ENCODE peak calls at places on chromosome 20, in six cellular contexts. One of them, this sample, is unnamed.
A peak's percentile ranks its signal among the peaks of the same experiment; 100 is the strongest.

GRCh38 chr20:57650266-57650665 is 30.0 kb upstream of the ZBP1 start:
- DNase-seq in stimulated activated effector memory CD8-positive, alpha-beta T cell treated with anti-CD3 and anti-CD28 coated beads, Interleukin-12 subunit alpha, Interleukin-12 subunit beta, amount 100 ng/mL, for 72 hours: no peak
- DNase-seq in EL: no peak
- DNase-seq in NCI-H1105 treated with DMSO at 0.1 percent for 48 hours: no peak
- DNase-seq in stimulated activated naive CD8-positive, alpha-beta T cell treated with anti-CD3 and anti-CD28 coated beads, Interleukin-15, amount 100 ng/mL, for 72 hours: no peak
- DNase-seq in stromal cell of bone marrow: no peak
- DNase-seq in this sample: no peak

GRCh38 chr20:37319120-37319717 is 26.7 kb upstream of the SRC start:
- DNase-seq in stimulated activated effector memory CD8-positive, alpha-beta T cell treated with anti-CD3 and anti-CD28 coated beads, Interleukin-12 subunit alpha, Interleukin-12 subunit beta, amount 100 ng/mL, for 72 hours: no peak
- DNase-seq in EL: peak; percentile 59
- DNase-seq in NCI-H1105 treated with DMSO at 0.1 percent for 48 hours: no peak
- DNase-seq in stimulated activated naive CD8-positive, alpha-beta T cell treated with anti-CD3 and anti-CD28 coated beads, Interleukin-15, amount 100 ng/mL, for 72 hours: no peak
- DNase-seq in stromal cell of bone marrow: no peak
- DNase-seq in this sample: no peak

GRCh38 chr20:36847009-36847709 is 28.8 kb upstream of the TLDC2 start:
- DNase-seq in stimulated activated effector memory CD8-positive, alpha-beta T cell treated with anti-CD3 and anti-CD28 coated beads, Interleukin-12 subunit alpha, Interleukin-12 subunit beta, amount 100 ng/mL, for 72 hours: no peak
- DNase-seq in EL: peak; percentile 89
- DNase-seq in NCI-H1105 treated with DMSO at 0.1 percent for 48 hours: no peak
- DNase-seq in stimulated activated naive CD8-positive, alpha-beta T cell treated with anti-CD3 and anti-CD28 coated beads, Interleukin-15, amount 100 ng/mL, for 72 hours: no peak
- DNase-seq in stromal cell of bone marrow: peak; percentile 85
- DNase-seq in this sample: no peak

GRCh38 chr20:62063601-62063980 is 2.1 kb downstream of the TAF4 start:
- DNase-seq in stimulated activated effector memory CD8-positive, alpha-beta T cell treated with anti-CD3 and anti-CD28 coated beads, Interleukin-12 subunit alpha, Interleukin-12 subunit beta, amount 100 ng/mL, for 72 hours: no peak
- DNase-seq in EL: no peak
- DNase-seq in NCI-H1105 treated with DMSO at 0.1 percent for 48 hours: no peak
- DNase-seq in stimulated activated naive CD8-positive, alpha-beta T cell treated with anti-CD3 and anti-CD28 coated beads, Interleukin-15, amount 100 ng/mL, for 72 hours: no peak
- DNase-seq in stromal cell of bone marrow: no peak
- DNase-seq in this sample: no peak

GRCh38 chr20:49397525-49397924 is 84.9 kb downstream of the KCNB1 start:
- DNase-seq in stimulated activated effector memory CD8-positive, alpha-beta T cell treated with anti-CD3 and anti-CD28 coated beads, Interleukin-12 subunit alpha, Interleukin-12 subunit beta, amount 100 ng/mL, for 72 hours: no peak
- DNase-seq in EL: peak; percentile 86
- DNase-seq in NCI-H1105 treated with DMSO at 0.1 percent for 48 hours: no peak
- DNase-seq in stimulated activated naive CD8-positive, alpha-beta T cell treated with anti-CD3 and anti-CD28 coated beads, Interleukin-15, amount 100 ng/mL, for 72 hours: no peak
- DNase-seq in stromal cell of bone marrow: peak; percentile 51
- DNase-seq in this sample: no peak

GRCh38 chr20:4067600-4068261 is 52.4 kb upstream of the RNF24 start:
- DNase-seq in stimulated activated effector memory CD8-positive, alpha-beta T cell treated with anti-CD3 and anti-CD28 coated beads, Interleukin-12 subunit alpha, Interleukin-12 subunit beta, amount 100 ng/mL, for 72 hours: no peak
- DNase-seq in EL: peak; percentile 91
- DNase-seq in NCI-H1105 treated with DMSO at 0.1 percent for 48 hours: no peak
- DNase-seq in stimulated activated naive CD8-positive, alpha-beta T cell treated with anti-CD3 and anti-CD28 coated beads, Interleukin-15, amount 100 ng/mL, for 72 hours: no peak
- DNase-seq in stromal cell of bone marrow: peak; percentile 82
- DNase-seq in this sample: no peak

GRCh38 chr20:3925899-3926638 is 36.9 kb downstream of the PANK2 start:
- DNase-seq in stimulated activated effector memory CD8-positive, alpha-beta T cell treated with anti-CD3 and anti-CD28 coated beads, Interleukin-12 subunit alpha, Interleukin-12 subunit beta, amount 100 ng/mL, for 72 hours: no peak
- DNase-seq in EL: no peak
- DNase-seq in NCI-H1105 treated with DMSO at 0.1 percent for 48 hours: no peak
- DNase-seq in stimulated activated naive CD8-positive, alpha-beta T cell treated with anti-CD3 and anti-CD28 coated beads, Interleukin-15, amount 100 ng/mL, for 72 hours: no peak
- DNase-seq in stromal cell of bone marrow: no peak
- DNase-seq in this sample: no peak

GRCh38 chr20:60638430-60639098 is 613.5 kb upstream of the CDH4 start:
- DNase-seq in stimulated activated effector memory CD8-positive, alpha-beta T cell treated with anti-CD3 and anti-CD28 coated beads, Interleukin-12 subunit alpha, Interleukin-12 subunit beta, amount 100 ng/mL, for 72 hours: no peak
- DNase-seq in EL: no peak
- DNase-seq in NCI-H1105 treated with DMSO at 0.1 percent for 48 hours: no peak
- DNase-seq in stimulated activated naive CD8-positive, alpha-beta T cell treated with anti-CD3 and anti-CD28 coated beads, Interleukin-15, amount 100 ng/mL, for 72 hours: no peak
- DNase-seq in stromal cell of bone marrow: no peak
- DNase-seq in this sample: no peak

GRCh38 chr20:38791940-38792339 is 13.6 kb upstream of the PPP1R16B start:
- DNase-seq in stimulated activated effector memory CD8-positive, alpha-beta T cell treated with anti-CD3 and anti-CD28 coated beads, Interleukin-12 subunit alpha, Interleukin-12 subunit beta, amount 100 ng/mL, for 72 hours: no peak
- DNase-seq in EL: no peak
- DNase-seq in NCI-H1105 treated with DMSO at 0.1 percent for 48 hours: no peak
- DNase-seq in stimulated activated naive CD8-positive, alpha-beta T cell treated with anti-CD3 and anti-CD28 coated beads, Interleukin-15, amount 100 ng/mL, for 72 hours: no peak
- DNase-seq in stromal cell of bone marrow: no peak
- DNase-seq in this sample: no peak

GRCh38 chr20:36181934-36182603 is 27.5 kb downstream of the EPB41L1 start:
- DNase-seq in stimulated activated effector memory CD8-positive, alpha-beta T cell treated with anti-CD3 and anti-CD28 coated beads, Interleukin-12 subunit alpha, Interleukin-12 subunit beta, amount 100 ng/mL, for 72 hours: no peak
- DNase-seq in EL: peak; percentile 69
- DNase-seq in NCI-H1105 treated with DMSO at 0.1 percent for 48 hours: no peak
- DNase-seq in stimulated activated naive CD8-positive, alpha-beta T cell treated with anti-CD3 and anti-CD28 coated beads, Interleukin-15, amount 100 ng/mL, for 72 hours: no peak
- DNase-seq in stromal cell of bone marrow: peak; percentile 49
- DNase-seq in this sample: no peak

GRCh38 chr20:47438464-47439381 is 63.0 kb upstream of the NCOA3 start:
- DNase-seq in stimulated activated effector memory CD8-positive, alpha-beta T cell treated with anti-CD3 and anti-CD28 coated beads, Interleukin-12 subunit alpha, Interleukin-12 subunit beta, amount 100 ng/mL, for 72 hours: peak; percentile 4
- DNase-seq in EL: no peak
- DNase-seq in NCI-H1105 treated with DMSO at 0.1 percent for 48 hours: no peak
- DNase-seq in stimulated activated naive CD8-positive, alpha-beta T cell treated with anti-CD3 and anti-CD28 coated beads, Interleukin-15, amount 100 ng/mL, for 72 hours: no peak
- DNase-seq in stromal cell of bone marrow: no peak
- DNase-seq in this sample: peak; percentile 52

GRCh38 chr20:41619360-41620115 is 1.4 kb upstream of the CHD6 start:
- DNase-seq in stimulated activated effector memory CD8-positive, alpha-beta T cell treated with anti-CD3 and anti-CD28 coated beads, Interleukin-12 subunit alpha, Interleukin-12 subunit beta, amount 100 ng/mL, for 72 hours: no peak
- DNase-seq in EL: no peak
- DNase-seq in NCI-H1105 treated with DMSO at 0.1 percent for 48 hours: peak; percentile 73
- DNase-seq in stimulated activated naive CD8-positive, alpha-beta T cell treated with anti-CD3 and anti-CD28 coated beads, Interleukin-15, amount 100 ng/mL, for 72 hours: no peak
- DNase-seq in stromal cell of bone marrow: no peak
- DNase-seq in this sample: no peak

GRCh38 chr20:32515631-32516101 is 69.5 kb downstream of the NOL4L start:
- DNase-seq in stimulated activated effector memory CD8-positive, alpha-beta T cell treated with anti-CD3 and anti-CD28 coated beads, Interleukin-12 subunit alpha, Interleukin-12 subunit beta, amount 100 ng/mL, for 72 hours: no peak
- DNase-seq in EL: no peak
- DNase-seq in NCI-H1105 treated with DMSO at 0.1 percent for 48 hours: no peak
- DNase-seq in stimulated activated naive CD8-positive, alpha-beta T cell treated with anti-CD3 and anti-CD28 coated beads, Interleukin-15, amount 100 ng/mL, for 72 hours: no peak
- DNase-seq in stromal cell of bone marrow: no peak
- DNase-seq in this sample: no peak

GRCh38 chr20:9028419-9028818 is 40.5 kb upstream of the PLCB4 start:
- DNase-seq in stimulated activated effector memory CD8-positive, alpha-beta T cell treated with anti-CD3 and anti-CD28 coated beads, Interleukin-12 subunit alpha, Interleukin-12 subunit beta, amount 100 ng/mL, for 72 hours: no peak
- DNase-seq in EL: peak; percentile 42
- DNase-seq in NCI-H1105 treated with DMSO at 0.1 percent for 48 hours: no peak
- DNase-seq in stimulated activated naive CD8-positive, alpha-beta T cell treated with anti-CD3 and anti-CD28 coated beads, Interleukin-15, amount 100 ng/mL, for 72 hours: no peak
- DNase-seq in stromal cell of bone marrow: no peak
- DNase-seq in this sample: no peak

GRCh38 chr20:24469116-24470030 is at the start of gene SYNDIG1:
- DNase-seq in stimulated activated effector memory CD8-positive, alpha-beta T cell treated with anti-CD3 and anti-CD28 coated beads, Interleukin-12 subunit alpha, Interleukin-12 subunit beta, amount 100 ng/mL, for 72 hours: no peak
- DNase-seq in EL: no peak
- DNase-seq in NCI-H1105 treated with DMSO at 0.1 percent for 48 hours: peak; percentile 44
- DNase-seq in stimulated activated naive CD8-positive, alpha-beta T cell treated with anti-CD3 and anti-CD28 coated beads, Interleukin-15, amount 100 ng/mL, for 72 hours: no peak
- DNase-seq in stromal cell of bone marrow: no peak
- DNase-seq in this sample: no peak

This sample was measured in GM12892.